ENCODE peak calls at places on chromosomes 5 and 9, in four cellular contexts. V, C, Y and O are unnamed samples.

GRCh38 chr9:72667181-72667580 is 145.8 kb downstream of the TMC1 start:
- DNase-seq in V (no peak), C (no peak), Y (no peak), O (no peak)

GRCh38 chr9:96222132-96222531 is 79.8 kb downstream of the HSD17B3 start:
- DNase-seq in V (no peak), C (no peak), Y (peak; percentile 33), O (no peak)

GRCh38 chr5:110105692-110106091 is 416.0 kb downstream of the MAN2A1 start:
- DNase-seq in V (peak; percentile 79), C (no peak), Y (no peak), O (no peak)

GRCh38 chr5:1510151-1510561 is 13.6 kb downstream of the LPCAT1 start:
- DNase-seq in V (no peak), C (no peak), Y (no peak), O (no peak)

GRCh38 chr5:110086658-110087388 is 397.1 kb downstream of the MAN2A1 start:
- DNase-seq in V (no peak), C (no peak), Y (no peak), O (no peak)

GRCh38 chr9:68509689-68510088 is 31.0 kb downstream of the TMEM252 start:
- DNase-seq in V (no peak), C (no peak), Y (no peak), O (no peak)

GRCh38 chr9:128892223-128892892 is 10.4 kb downstream of the LRRC8A start:
- DNase-seq in V (no peak), C (no peak), Y (peak; percentile 55), O (peak; percentile 55)

GRCh38 chr5:146564036-146564762 is 48.2 kb upstream of the GPR151 start:
- DNase-seq in V (no peak), C (no peak), Y (no peak), O (no peak)

GRCh38 chr5:73443725-73444498 is 4.7 kb downstream of the FOXD1 start:
- DNase-seq in V (no peak), C (no peak), Y (no peak), O (no peak)

GRCh38 chr5:54524704-54525103 is 7.1 kb downstream of the SNX18 start:
- DNase-seq in V (no peak), C (no peak), Y (no peak), O (no peak)

GRCh38 chr5:169637085-169637855 is at the start of gene DOCK2:
- DNase-seq in V (no peak), C (no peak), Y (peak; percentile 25), O (no peak)

GRCh38 chr9:6272229-6272597 is 56.0 kb upstream of the TPD52L3 start:
- DNase-seq in V (peak; percentile 76), C (no peak), Y (no peak), O (peak; percentile 11)

GRCh38 chr5:181044662-181045305 is 4.7 kb downstream of the BTNL9 start:
- DNase-seq in V (no peak), C (no peak), Y (no peak), O (no peak)

GRCh38 chr9:135515083-135515511 is 6.1 kb upstream of the LCN1 start:
- DNase-seq in V (no peak), C (no peak), Y (no peak), O (no peak)

GRCh38 chr5:113381791-113382190 is 53.0 kb downstream of the TSSK1B start:
- DNase-seq in V (no peak), C (no peak), Y (no peak), O (no peak)

GRCh38 chr5:6026766-6027165 is 351.6 kb downstream of the MED10 start:
- DNase-seq in V (no peak), C (no peak), Y (no peak), O (no peak)

GRCh38 chr5:231661-232060 is 13.5 kb downstream of the SDHA start:
- DNase-seq in V (no peak), C (no peak), Y (no peak), O (no peak)

GRCh38 chr9:96461336-96461735 is 11.4 kb downstream of the HABP4 start:
- DNase-seq in V (no peak), C (no peak), Y (no peak), O (no peak)

GRCh38 chr9:110076894-110077725 is 130.8 kb downstream of the C9orf152 start:
- DNase-seq in V (no peak), C (no peak), Y (no peak), O (no peak)

GRCh38 chr9:20634895-20635294 is 12.6 kb upstream of the MLLT3 start:
- DNase-seq in V (no peak), C (no peak), Y (no peak), O (no peak)

GRCh38 chr5:116923344-116923743 is 348.7 kb upstream of the SEMA6A start:
- DNase-seq in V (no peak), C (no peak), Y (no peak), O (no peak)

GRCh38 chr5:82862247-82862646 is 214.9 kb downstream of the TMEM167A start:
- DNase-seq in V (no peak), C (no peak), Y (no peak), O (no peak)

GRCh38 chr9:105359899-105360298 is 87.9 kb upstream of the FSD1L start:
- DNase-seq in V (no peak), C (no peak), Y (no peak), O (no peak)

GRCh38 chr5:164578401-164578800 is 1073.0 kb downstream of the MAT2B start:
- DNase-seq in V (no peak), C (no peak), Y (no peak), O (no peak)

GRCh38 chr5:111224561-111224989 is 391 bp downstream of the CAMK4 start:
- DNase-seq in V (no peak), C (no peak), Y (no peak), O (no peak)

GRCh38 chr5:94376672-94377345 is 241.6 kb downstream of the KIAA0825 start:
- DNase-seq in V (no peak), C (no peak), Y (no peak), O (no peak)

GRCh38 chr5:159017787-159018186 is 81.9 kb downstream of the EBF1 start:
- DNase-seq in V (no peak), C (no peak), Y (peak; percentile 12), O (peak; percentile 47)

DNA sequence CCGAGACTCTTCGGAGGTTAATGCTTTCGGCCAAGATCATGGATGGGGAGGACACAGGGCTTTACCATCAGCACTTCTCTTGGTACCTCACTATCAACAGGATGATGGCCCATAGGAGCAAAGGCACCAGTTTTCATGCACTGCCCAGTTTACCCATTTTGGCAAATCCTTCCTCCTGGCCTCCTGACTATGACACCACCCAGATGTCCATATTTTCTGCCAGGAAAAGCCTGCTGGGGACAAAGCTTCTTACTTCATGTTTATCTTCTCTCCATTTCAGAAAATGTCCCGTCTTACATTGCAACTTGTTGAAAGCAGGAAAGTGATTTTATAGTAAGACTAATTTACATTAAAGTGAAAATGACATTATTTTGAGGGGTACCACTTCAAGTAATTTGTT is 61.4 kb upstream of the GAS1 start:
- DNase-seq in V (no peak), C (no peak), Y (no peak), O (no peak)
- TF ChIP-seq POLR2AphosphoS2 in V (no peak), C (no peak), Y (no peak), O (no peak)

GRCh38 chr5:173310296-173310769 is 17.9 kb downstream of the STC2 start:
- DNase-seq in V (no peak), C (no peak), Y (no peak), O (no peak)

GRCh38 chr5:173307695-173308094 is 20.5 kb downstream of the STC2 start:
- DNase-seq in V (no peak), C (no peak), Y (no peak), O (no peak)

GRCh38 chr5:173306695-173307094 is 21.5 kb downstream of the STC2 start:
- DNase-seq in V (no peak), C (no peak), Y (no peak), O (no peak)

GRCh38 chr5:173309731-173310130 is 18.5 kb downstream of the STC2 start:
- DNase-seq in V (no peak), C (no peak), Y (no peak), O (no peak)

DNA sequence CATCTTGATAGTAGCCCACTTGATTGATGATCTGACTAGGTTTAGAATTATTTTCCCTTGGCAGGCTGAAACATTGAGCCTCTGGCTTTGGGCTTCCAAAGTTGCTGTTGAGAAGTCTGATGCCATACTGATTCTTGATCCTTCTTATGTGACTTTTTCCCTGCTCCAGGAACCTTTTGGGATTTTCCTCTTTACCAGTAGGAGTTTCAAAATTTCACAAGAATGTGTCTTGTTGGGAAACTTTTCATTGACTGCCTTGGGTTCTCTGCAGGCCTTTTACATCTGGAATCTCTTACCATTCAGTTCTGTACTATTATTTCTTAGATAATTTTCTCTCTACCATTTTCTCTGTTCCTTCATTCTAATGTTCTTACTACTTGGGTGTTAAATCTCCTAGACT is 20.0 kb downstream of the STC2 start:
- DNase-seq in V (no peak), C (no peak), Y (no peak), O (no peak)
- TF ChIP-seq POLR2AphosphoS2 in V (no peak), C (no peak), Y (no peak), O (no peak)

GRCh38 chr5:131539251-131539650 is 95.8 kb downstream of the RAPGEF6 start:
- DNase-seq in V (no peak), C (no peak), Y (no peak), O (peak; percentile 4)

GRCh38 chr5:131541071-131541470 is 94.0 kb downstream of the RAPGEF6 start:
- DNase-seq in V (no peak), C (no peak), Y (no peak), O (no peak)

GRCh38 chr5:131536211-131536826 is 98.7 kb downstream of the RAPGEF6 start:
- DNase-seq in V (no peak), C (peak; percentile 66), Y (no peak), O (no peak)

GRCh38 chr5:131536849-131537448 is 98.1 kb downstream of the RAPGEF6 start:
- DNase-seq in V (no peak), C (no peak), Y (no peak), O (no peak)

DNA sequence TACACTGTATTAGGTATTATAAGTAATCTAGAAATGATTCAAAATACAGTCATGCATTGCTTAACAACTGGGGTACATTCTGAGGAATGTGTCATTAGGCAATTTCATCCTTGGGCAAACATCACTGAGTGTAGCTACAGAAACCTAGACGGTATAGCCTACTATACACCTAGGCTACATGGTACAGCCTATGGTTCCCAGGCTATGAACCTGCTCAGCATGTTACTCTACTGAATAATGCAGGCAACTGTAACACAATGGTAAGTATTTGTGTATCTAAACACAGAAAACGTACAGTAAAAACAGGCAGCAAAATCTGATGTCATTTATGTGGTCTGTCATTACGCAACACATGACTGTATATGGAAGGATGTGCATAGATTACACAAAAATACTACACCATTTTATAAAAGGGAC is 96.8 kb downstream of the RAPGEF6 start:
- DNase-seq in V (peak; percentile 25), C (no peak), Y (no peak), O (no peak)
- TF ChIP-seq POLR2AphosphoS2 in V (no peak), C (no peak), Y (no peak), O (no peak)

GRCh38 chr9:37978983-37979382 is 75.1 kb upstream of the SLC25A51 start:
- DNase-seq in V (no peak), C (no peak), Y (no peak), O (no peak)

GRCh38 chr9:37977851-37978250 is 73.9 kb upstream of the SLC25A51 start:
- DNase-seq in V (no peak), C (no peak), Y (no peak), O (no peak)

GRCh38 chr9:37976714-37977477 is 73.0 kb upstream of the SLC25A51 start:
- DNase-seq in V (no peak), C (no peak), Y (no peak), O (no peak)

GRCh38 chr9:37983381-37984067 is 79.6 kb upstream of the SLC25A51 start:
- DNase-seq in V (no peak), C (no peak), Y (no peak), O (no peak)

DNA sequence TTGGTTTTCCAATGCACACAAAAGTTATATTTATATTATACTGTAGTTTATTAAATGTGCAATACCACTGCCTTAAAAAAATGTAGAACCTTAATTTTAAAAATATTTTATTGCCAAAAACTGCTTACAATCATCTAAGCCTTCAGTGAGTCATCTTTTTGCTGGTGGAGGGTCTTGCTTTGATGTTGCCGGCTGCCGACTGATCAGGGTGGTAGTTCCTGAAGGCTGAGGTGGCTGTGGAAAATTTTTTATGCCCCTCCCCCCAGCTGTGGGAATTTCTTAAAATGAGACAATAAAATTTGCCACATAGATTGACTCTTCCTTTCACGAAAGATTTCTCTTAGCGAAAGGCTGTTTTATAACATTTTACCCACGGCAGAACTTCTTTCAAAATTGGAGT is 75.9 kb upstream of the SLC25A51 start:
- DNase-seq in V (no peak), C (no peak), Y (no peak), O (no peak)
- TF ChIP-seq POLR2AphosphoS2 in V (no peak), C (no peak), Y (no peak), O (no peak)